ENCODE peak calls at places on chromosome 17, in five cellular contexts. J is uterus, X is cardiac muscle cell, Y is psoas muscle, M is sigmoid colon. Z is an unnamed sample.

GRCh38 chr17:8117980-8118768 is at the start of gene ALOXE3:
- DNase-seq in J (peak; percentile 54), X (no peak), Y (no peak), M (peak; percentile 84), Z (no peak)

GRCh38 chr17:5042152-5043022 is 7.2 kb upstream of the SLC52A1 start:
- DNase-seq in J (no peak), X (no peak), Y (no peak), M (no peak), Z (no peak)

GRCh38 chr17:67260051-67260987 is 15.3 kb upstream of the HELZ start:
- DNase-seq in J (peak; percentile 41), X (no peak), Y (no peak), M (peak; percentile 77), Z (no peak)

GRCh38 chr17:73069164-73069774 is 23.2 kb downstream of the SLC39A11 start:
- DNase-seq in J (no peak), X (no peak), Y (no peak), M (no peak), Z (no peak)

GRCh38 chr17:21199311-21199710 is 14.7 kb downstream of the TMEM11 start:
- DNase-seq in J (no peak), X (no peak), Y (no peak), M (no peak), Z (no peak)

GRCh38 chr17:18141210-18141803 is 32.8 kb downstream of the MYO15A start:
- DNase-seq in J (no peak), X (peak; percentile 75), Y (no peak), M (no peak), Z (no peak)

GRCh38 chr17:41615454-41615853 is 2.9 kb upstream of the KRT16 start:
- DNase-seq in J (no peak), X (no peak), Y (no peak), M (peak; percentile 40), Z (peak; percentile 11)

GRCh38 chr17:44115585-44116415 is 7.6 kb downstream of the HDAC5 start:
- DNase-seq in J (peak; percentile 63), X (peak; percentile 54), Y (peak; percentile 74), M (no peak), Z (peak; percentile 84)

GRCh38 chr17:44079877-44080821 is 9.6 kb downstream of the G6PC3 start:
- DNase-seq in J (no peak), X (no peak), Y (no peak), M (no peak), Z (no peak)

GRCh38 chr17:14871921-14872320 is 393.2 kb downstream of the PMP22 start:
- DNase-seq in J (no peak), X (no peak), Y (no peak), M (no peak), Z (no peak)

GRCh38 chr17:58231644-58232043 is 6.7 kb upstream of the LPO start:
- DNase-seq in J (no peak), X (no peak), Y (no peak), M (no peak), Z (no peak)

GRCh38 chr17:8047769-8048110 is 8.9 kb downstream of the ALOX15B start:
- DNase-seq in J (no peak), X (no peak), Y (no peak), M (peak; percentile 48), Z (no peak)

GRCh38 chr17:57615836-57616235 is 129.3 kb downstream of the CCDC182 start:
- DNase-seq in J (no peak), X (peak; percentile 5), Y (peak; percentile 21), M (no peak), Z (peak; percentile 30)

GRCh38 chr17:82775033-82775823 is 23.4 kb downstream of the TBCD start:
- DNase-seq in J (peak; percentile 70), X (peak; percentile 74), Y (peak; percentile 84), M (peak; percentile 81), Z (peak; percentile 89)

GRCh38 chr17:164536-165235 is 16.8 kb downstream of the DOC2B start:
- DNase-seq in J (peak; percentile 56), X (peak; percentile 81), Y (no peak), M (no peak), Z (no peak)

GRCh38 chr17:78498848-78499247 is 78.3 kb downstream of the DNAH17 start:
- DNase-seq in J (no peak), X (no peak), Y (no peak), M (no peak), Z (peak; percentile 44)

GRCh38 chr17:28228109-28228840 is 90.7 kb upstream of the TMEM97 start:
- DNase-seq in J (no peak), X (peak; percentile 47), Y (no peak), M (no peak), Z (no peak)

GRCh38 chr17:63930951-63931575 is 1.1 kb downstream of the CD79B start:
- DNase-seq in J (peak; percentile 31), X (no peak), Y (peak; percentile 83), M (peak; percentile 77), Z (no peak)

GRCh38 chr17:39662551-39663339 is 2.4 kb upstream of the TCAP start:
- DNase-seq in J (no peak), X (no peak), Y (no peak), M (no peak), Z (no peak)

GRCh38 chr17:62848334-62848733 is 40.2 kb upstream of the MARCHF10 start:
- DNase-seq in J (no peak), X (no peak), Y (no peak), M (no peak), Z (no peak)

GRCh38 chr17:21445091-21445650 is 69.0 kb downstream of the KCNJ12 start:
- DNase-seq in J (no peak), X (no peak), Y (no peak), M (no peak), Z (no peak)

GRCh38 chr17:46964315-46965265 is 14.5 kb downstream of the RPRML start:
- DNase-seq in J (no peak), X (peak; percentile 69), Y (no peak), M (peak; percentile 9), Z (no peak)

GRCh38 chr17:65472602-65473001 is 88.8 kb downstream of the AXIN2 start:
- DNase-seq in J (peak; percentile 60), X (peak; percentile 55), Y (peak; percentile 85), M (no peak), Z (peak; percentile 72)

GRCh38 chr17:42315402-42316156 is 27.3 kb downstream of the STAT5A start:
- DNase-seq in J (no peak), X (no peak), Y (no peak), M (no peak), Z (no peak)

GRCh38 chr17:3739422-3740124 is 15.9 kb downstream of the HASPIN start:
- DNase-seq in J (no peak), X (no peak), Y (no peak), M (no peak), Z (no peak)
- H3K27ac ChIP-seq in J (no peak overlapping the region), X (no peak overlapping the region), Y (no peak overlapping the region), M (no peak overlapping the region), Z (no peak overlapping the region)

DNA sequence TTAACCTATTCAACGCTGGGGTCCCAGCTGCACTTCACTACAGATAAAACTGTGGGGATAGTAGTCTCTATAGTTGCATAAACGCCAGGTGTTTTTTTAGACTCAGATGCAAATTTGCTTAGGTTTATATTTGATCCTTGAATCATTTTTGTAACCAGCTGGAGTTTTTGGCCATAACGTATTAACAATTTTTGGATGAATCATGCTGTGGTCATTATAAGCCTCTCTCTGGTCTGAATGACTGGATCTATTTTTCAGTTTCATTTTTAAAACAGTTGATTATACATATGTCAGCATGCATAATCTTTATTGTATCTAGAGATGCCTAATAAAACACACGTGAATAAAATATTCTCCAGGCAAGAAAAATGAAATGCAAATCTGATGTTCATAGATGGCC is 144.1 kb downstream of the KCNJ2 start:
- DNase-seq in J (no peak), X (no peak), Y (no peak), M (no peak), Z (no peak)
- H3K9me3 ChIP-seq in J (no peaks in the 10 kb centered on the region), X (no peaks in the 10 kb centered on the region), Y (no peaks in the 10 kb centered on the region), M (no peaks in the 10 kb centered on the region), Z (no peaks in the 10 kb centered on the region)

GRCh38 chr17:76265624-76266243 is 586 bp downstream of the UBALD2 start:
- DNase-seq in J (peak; percentile 50), X (peak; percentile 80), Y (peak; percentile 84), M (peak; percentile 86), Z (peak; percentile 90)

GRCh38 chr17:76266244-76266938 is 1.2 kb downstream of the UBALD2 start:
- DNase-seq in J (no peak), X (no peak), Y (no peak), M (no peak), Z (no peak)

GRCh38 chr17:76264755-76265623 is at the start of gene UBALD2:
- DNase-seq in J (peak; percentile 99), X (peak; percentile 98), Y (peak; percentile 100), M (peak; percentile 100), Z (peak; percentile 100)

GRCh38 chr17:76268015-76268749 is 3.0 kb downstream of the UBALD2 start:
- DNase-seq in J (peak; percentile 61), X (no peak), Y (peak; percentile 94), M (peak; percentile 93), Z (peak; percentile 89)

DNA sequence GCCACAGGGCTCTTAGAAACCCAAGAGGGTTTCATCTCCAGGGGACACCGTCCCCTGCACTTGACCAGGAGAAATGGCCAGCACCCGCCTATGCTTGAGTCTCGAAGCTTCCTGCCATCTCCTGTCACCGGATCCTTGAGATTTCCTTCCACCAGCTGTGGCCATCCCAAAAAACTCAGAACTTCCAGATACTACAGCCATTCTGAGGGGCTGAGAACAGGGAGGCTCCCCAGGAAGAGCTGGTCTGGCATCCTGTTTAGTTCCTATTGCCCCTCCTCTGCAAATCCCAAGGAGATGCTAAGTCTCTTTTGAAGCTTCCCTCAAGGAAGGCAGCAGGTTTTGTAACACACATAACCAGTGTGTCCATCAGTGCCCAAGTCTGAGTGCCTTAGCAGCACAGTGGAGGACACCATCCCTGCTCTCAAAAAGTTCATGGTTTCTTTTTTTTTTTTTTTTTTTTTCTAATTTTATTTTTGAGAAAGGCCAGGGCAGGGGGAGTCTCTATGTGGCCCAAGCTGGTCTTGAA is 2.0 kb downstream of the UBALD2 start:
- DNase-seq in J (no peak), X (no peak), Y (no peak), M (no peak), Z (no peak)
- H3K4me3 ChIP-seq in J (peak overlapping the region; percentile 95), X (peak overlapping the region; percentile 99), Y (peak overlapping the region; percentile 86), M (peak overlapping the region; percentile 71), Z (no peak overlapping the region)

GRCh38 chr17:50688168-50688719 is 19.5 kb downstream of the ANKRD40 start:
- DNase-seq in J (no peak), X (no peak), Y (no peak), M (no peak), Z (no peak)
- H3K27ac ChIP-seq in J (peak overlapping the region; percentile 82), X (no peak overlapping the region), Y (no peak overlapping the region), M (no peak overlapping the region), Z (no peak overlapping the region)